ENCODE peak calls at places on chromosomes 6 and 20, in four cellular contexts. B is neuronal stem cell, H is IMR-90, J is H1. E is an unnamed sample.

GRCh38 chr20:60715172-60715571 is 536.9 kb upstream of the CDH4 start:
- DNase-seq in B (no peak), H (no peak), J (no peak), E (no peak)

GRCh38 chr6:165659945-165660862 is 2.8 kb downstream of the PDE10A start:
- DNase-seq in H (peak), B (no peak), J (no peak), E (peak)

GRCh38 chr20:36543187-36544133 is 2.1 kb downstream of the MYL9 start:
- DNase-seq in B (no peak), J (no peak), H (peak), E (peak)

GRCh38 chr20:24999568-24999967 is 7.0 kb upstream of the APMAP start:
- DNase-seq in B (no peak), H (no peak), J (no peak), E (no peak)

GRCh38 chr6:107459283-107460073 is at the start of gene PDSS2:
- DNase-seq in H (peak), J (peak), B (peak), E (peak)

GRCh38 chr20:11995750-11996567 is 78.3 kb downstream of the BTBD3 start:
- DNase-seq in H (peak), J (no peak), B (no peak), E (no peak)

GRCh38 chr6:112690497-112691202 is 343.5 kb downstream of the RFPL4B start:
- DNase-seq in H (peak), B (no peak), J (no peak), E (peak)

GRCh38 chr6:35401514-35401913 is 50.6 kb upstream of the FANCE start:
- DNase-seq in J (no peak), H (no peak), B (no peak), E (no peak)

GRCh38 chr6:71287038-71287437 is 1.6 kb upstream of the OGFRL1 start:
- DNase-seq in H (peak), B (no peak), J (no peak), E (peak)

GRCh38 chr20:58048096-58048702 is 180.3 kb downstream of the ANKRD60 start:
- DNase-seq in H (peak), J (no peak), B (peak), E (no peak)

GRCh38 chr20:32898721-32899120 is 40.0 kb downstream of the EFCAB8 start:
- DNase-seq in B (no peak), J (no peak), H (peak), E (peak)

GRCh38 chr6:119390276-119390793 is 40.8 kb upstream of the MAN1A1 start:
- DNase-seq in B (no peak), J (no peak), H (no peak), E (peak)

GRCh38 chr6:15312500-15312899 is 66.6 kb downstream of the JARID2 start:
- DNase-seq in B (no peak), J (no peak), H (peak), E (peak)

GRCh38 chr20:38731738-38732113 is 7.4 kb downstream of the SLC32A1 start:
- DNase-seq in H (no peak), J (no peak), B (no peak), E (no peak)
- H3K4me3 ChIP-seq in H (no peak), J (no peak), B (no peak), E (no peak)

GRCh38 chr6:75101896-75102680 is 103.8 kb downstream of the COL12A1 start:
- DNase-seq in J (no peak), B (no peak), H (peak), E (peak)
- H4K91ac ChIP-seq in J (no peak), B (no peak), H (peak), E (no peak)

GRCh38 chr6:95521181-95521580 is 56.2 kb upstream of the MANEA start:
- DNase-seq in J (no peak), B (no peak), H (no peak), E (no peak)

GRCh38 chr6:95517004-95517403 is 60.3 kb upstream of the MANEA start:
- DNase-seq in J (no peak), B (no peak), H (no peak), E (no peak)

GRCh38 chr6:95518630-95519227 is 58.6 kb upstream of the MANEA start:
- DNase-seq in H (no peak), B (no peak), J (no peak), E (no peak)

GRCh38 chr6:95515975-95516374 is 61.4 kb upstream of the MANEA start:
- DNase-seq in H (no peak), B (no peak), J (no peak), E (no peak)

GRCh38 chr6:95519228-95520037 is 57.9 kb upstream of the MANEA start:
- DNase-seq in J (no peak), B (no peak), H (no peak), E (no peak)
- H3K4me3 ChIP-seq in J (no peak), B (no peak), H (no peak), E (no peak)

GRCh38 chr6:56096946-56097345 is 150.4 kb downstream of the COL21A1 start:
- DNase-seq in B (no peak), J (no peak), H (no peak), E (no peak)

GRCh38 chr6:56096454-56096853 is 150.9 kb downstream of the COL21A1 start:
- DNase-seq in B (no peak), J (no peak), H (no peak), E (no peak)

GRCh38 chr6:56091159-56091869 is 156.1 kb downstream of the COL21A1 start:
- DNase-seq in B (no peak), H (peak), J (no peak), E (peak)

GRCh38 chr6:56088641-56089040 is 158.7 kb downstream of the COL21A1 start:
- DNase-seq in H (no peak), B (no peak), J (no peak), E (no peak)

GRCh38 chr6:56093776-56094175 is 153.6 kb downstream of the COL21A1 start:
- DNase-seq in H (no peak), J (no peak), B (no peak), E (no peak)
- H4K91ac ChIP-seq in H (no peak), J (no peak), B (no peak), E (no peak)

DNA sequence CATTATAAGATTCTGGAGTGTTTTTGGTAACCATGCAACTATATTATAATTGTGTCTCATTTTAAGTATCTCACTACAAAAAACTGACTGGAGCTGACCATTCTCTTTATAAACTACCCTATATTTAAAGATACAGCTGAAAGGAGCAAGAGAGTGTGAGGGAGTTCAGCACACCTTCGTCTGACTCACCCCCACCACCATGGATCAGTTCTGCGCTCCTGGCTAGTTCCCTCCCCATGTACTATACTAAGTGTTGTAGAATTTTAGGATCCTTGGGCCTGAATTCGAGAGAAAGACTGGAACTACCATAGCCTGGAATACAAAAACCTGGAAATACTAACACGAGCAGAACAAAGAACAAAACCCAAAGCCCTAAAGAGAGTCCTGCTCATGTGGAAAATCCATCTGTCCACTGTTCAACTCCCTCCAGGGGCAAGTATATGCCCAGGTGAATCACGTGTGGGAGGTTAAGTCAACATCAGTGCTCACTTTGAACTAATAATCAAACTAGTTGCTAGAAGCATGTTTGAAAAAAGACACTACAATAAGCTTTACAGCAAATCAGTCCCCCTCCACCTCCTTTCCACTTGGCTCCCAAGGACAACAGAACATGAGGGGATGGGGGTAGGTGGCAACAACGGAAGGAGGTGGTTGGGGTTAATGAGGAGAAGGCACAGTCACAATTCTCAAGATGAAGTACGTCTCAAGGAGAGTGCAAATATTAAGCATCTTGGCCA is 46.8 kb downstream of the ELOVL5 start:
- DNase-seq in J (no peak), B (no peak), H (no peak), E (no peak)
- H3K4me3 ChIP-seq in J (no peak), B (no peak), H (no peak), E (no peak)

DNA sequence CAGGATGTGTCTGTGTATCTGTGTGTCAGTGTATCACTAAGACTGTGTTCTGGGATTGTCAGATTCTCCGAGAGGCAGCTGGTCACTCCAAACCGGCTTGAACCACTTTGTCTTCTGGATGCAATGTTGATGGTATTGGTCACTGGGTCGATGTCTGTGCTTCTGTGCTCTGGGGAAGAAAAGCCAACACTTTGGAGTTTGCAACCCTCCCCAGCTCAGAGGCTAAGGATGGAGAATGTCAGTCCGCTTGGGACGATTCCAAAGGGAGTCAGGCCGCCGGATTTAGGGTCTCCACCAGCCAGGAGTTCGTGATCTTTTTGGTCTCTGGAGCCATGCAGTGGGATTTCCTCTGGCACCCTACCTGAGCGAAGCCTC is 5.2 kb downstream of the MAFB start:
- DNase-seq in B (peak), H (no peak), J (no peak), E (no peak)
- H4K91ac ChIP-seq in B (no peak), H (no peak), J (no peak), E (no peak)